ENCODE peak calls at places on chromosomes 6 and 20, in six cellular contexts. T is activated CD4-positive, alpha-beta T cell treated with anti-CD3 and anti-CD28 coated beads for 4 hours; R is left ventricle myocardium superior; I is activated B cell treated with CpG ODN at 0.5 μM for 24 hours; Y is naive B cell; U is T-helper 9 cell. A is an unnamed sample.

GRCh38 chr6:14705841-14706377 is 540.0 kb upstream of the JARID2 start:
- DNase-seq in T (no peak), R (no peak), I (no peak), Y (no peak), U (no peak), A (no peak)

GRCh38 chr6:11496152-11497060 is 41.1 kb upstream of the TMEM170B start:
- DNase-seq in T (peak; percentile 69), R (no peak), I (no peak), Y (peak; percentile 80), U (peak; percentile 51), A (peak; percentile 86)

GRCh38 chr6:37285861-37286311 is 27.9 kb upstream of the TMEM217 start:
- DNase-seq in T (no peak), R (no peak), I (no peak), Y (peak; percentile 25), U (no peak), A (no peak)

GRCh38 chr6:75926293-75927168 is 145.9 kb downstream of the IMPG1 start:
- DNase-seq in T (no peak), R (no peak), I (no peak), Y (no peak), U (no peak), A (no peak)

GRCh38 chr6:124076336-124077048 is 272.8 kb downstream of the NKAIN2 start:
- DNase-seq in T (no peak), R (no peak), I (no peak), Y (no peak), U (no peak), A (no peak)

GRCh38 chr6:142478117-142478516 is 176.3 kb downstream of the ADGRG6 start:
- DNase-seq in T (peak; percentile 7), R (no peak), I (no peak), Y (no peak), U (no peak), A (peak; percentile 81)

GRCh38 chr6:73798592-73798991 is 102.6 kb downstream of the CD109 start:
- DNase-seq in T (no peak), R (no peak), I (no peak), Y (no peak), U (no peak), A (peak; percentile 93)

GRCh38 chr20:42792052-42792451 is 397.7 kb downstream of the PTPRT start:
- DNase-seq in T (no peak), R (no peak), I (no peak), Y (no peak), U (no peak), A (no peak)

GRCh38 chr6:133854167-133854632 is 34.7 kb upstream of the TCF21 start:
- DNase-seq in T (no peak), R (no peak), I (no peak), Y (no peak), U (no peak), A (no peak)

GRCh38 chr20:32972181-32973076 is 31.8 kb downstream of the SUN5 start:
- DNase-seq in T (peak; percentile 83), R (no peak), I (peak; percentile 57), Y (peak; percentile 90), U (peak; percentile 73), A (peak; percentile 6)

GRCh38 chr6:155351273-155352129 is 37.2 kb upstream of the TFB1M start:
- DNase-seq in T (no peak), R (no peak), I (no peak), Y (no peak), U (no peak), A (no peak)

GRCh38 chr6:3162565-3163247 is 5.4 kb upstream of the TUBB2A start:
- DNase-seq in T (peak; percentile 42), R (peak; percentile 82), I (peak; percentile 70), Y (peak; percentile 59), U (peak; percentile 56), A (peak; percentile 83)

GRCh38 chr6:13248953-13249432 is 79.3 kb downstream of the TBC1D7 start:
- DNase-seq in T (no peak), R (no peak), I (no peak), Y (no peak), U (no peak), A (no peak)

GRCh38 chr6:81228912-81229540 is 523.5 kb downstream of the TENT5A start:
- DNase-seq in T (no peak), R (no peak), I (no peak), Y (no peak), U (no peak), A (peak; percentile 2)

GRCh38 chr6:128057541-128058335 is 156.9 kb upstream of the THEMIS start:
- DNase-seq in T (no peak), R (no peak), I (no peak), Y (no peak), U (no peak), A (peak; percentile 69)

GRCh38 chr6:133504761-133505160 is 263.6 kb downstream of the EYA4 start:
- DNase-seq in T (no peak), R (peak; percentile 39), I (no peak), Y (no peak), U (no peak), A (no peak)

GRCh38 chr20:56360133-56360898 is 1.5 kb downstream of the FAM210B start:
- DNase-seq in T (no peak), R (peak; percentile 37), I (no peak), Y (no peak), U (no peak), A (no peak)

GRCh38 chr6:67608099-67608749 is 1026.9 kb upstream of the ADGRB3 start:
- DNase-seq in T (no peak), R (no peak), I (no peak), Y (no peak), U (no peak), A (no peak)

GRCh38 chr20:31418307-31418706 is 12.3 kb upstream of the DEFB121 start:
- DNase-seq in T (no peak), R (no peak), I (no peak), Y (no peak), U (no peak), A (no peak)

GRCh38 chr6:25456656-25457055 is 177.5 kb downstream of the CARMIL1 start:
- DNase-seq in T (no peak), R (no peak), I (no peak), Y (no peak), U (no peak), A (no peak)

GRCh38 chr6:46410330-46410953 is 80.8 kb downstream of the RCAN2 start:
- DNase-seq in T (no peak), R (no peak), I (no peak), Y (peak; percentile 7), U (no peak), A (peak; percentile 42)

GRCh38 chr20:39676236-39676635 is 714.1 kb downstream of the DHX35 start:
- DNase-seq in T (no peak), R (no peak), I (no peak), Y (no peak), U (no peak), A (no peak)

GRCh38 chr20:4444404-4444803 is 277.3 kb upstream of the PRND start:
- DNase-seq in T (no peak), R (no peak), I (no peak), Y (no peak), U (no peak), A (peak; percentile 63)

GRCh38 chr20:63531686-63532448 is 5.3 kb downstream of the PTK6 start:
- DNase-seq in T (no peak), R (peak; percentile 21), I (no peak), Y (no peak), U (no peak), A (no peak)

GRCh38 chr6:98828991-98829411 is 5.4 kb upstream of the POU3F2 start:
- DNase-seq in T (no peak), R (no peak), I (no peak), Y (no peak), U (no peak), A (no peak)

GRCh38 chr6:117275205-117275604 is 9.8 kb downstream of the VGLL2 start:
- DNase-seq in T (no peak), R (no peak), I (no peak), Y (no peak), U (no peak), A (no peak)

A was measured in ELR.